ENCODE peak calls at places on chromosomes 3 and 15, in five cellular contexts. One of them, this sample, is unnamed.

GRCh38 chr3:40763812-40764211 is 239.1 kb downstream of the ZNF621 start:
- DNase-seq in endothelial cell of umbilical vein: no peak
- DNase-seq in neural progenitor cell: no peak
- DNase-seq in IMR-90: no peak
- DNase-seq in HepG2: no peak
- DNase-seq in this sample: peak; percentile 57

GRCh38 chr15:69391046-69391757 is 22.9 kb upstream of the KIF23 start:
- DNase-seq in HepG2: no peak
- DNase-seq in endothelial cell of umbilical vein: no peak
- DNase-seq in IMR-90: no peak
- DNase-seq in neural progenitor cell: no peak
- DNase-seq in this sample: no peak

GRCh38 chr3:139292933-139293664 is 50.7 kb upstream of the MRPS22 start:
- DNase-seq in HepG2: peak; percentile 68
- DNase-seq in endothelial cell of umbilical vein: no peak
- DNase-seq in neural progenitor cell: no peak
- DNase-seq in IMR-90: peak; percentile 69
- DNase-seq in this sample: no peak

GRCh38 chr3:154931484-154931883 is 148.6 kb upstream of the MME start:
- DNase-seq in HepG2: no peak
- DNase-seq in endothelial cell of umbilical vein: no peak
- DNase-seq in neural progenitor cell: no peak
- DNase-seq in IMR-90: peak; percentile 79
- DNase-seq in this sample: no peak

GRCh38 chr3:130811552-130811951 is 64.9 kb upstream of the PIK3R4 start:
- DNase-seq in neural progenitor cell: no peak
- DNase-seq in IMR-90: no peak
- DNase-seq in endothelial cell of umbilical vein: no peak
- DNase-seq in HepG2: no peak
- DNase-seq in this sample: no peak

GRCh38 chr3:20055020-20055775 is 15.0 kb downstream of the KAT2B start:
- DNase-seq in endothelial cell of umbilical vein: peak; percentile 40
- DNase-seq in neural progenitor cell: no peak
- DNase-seq in IMR-90: no peak
- DNase-seq in HepG2: no peak
- DNase-seq in this sample: no peak

GRCh38 chr3:30311781-30312180 is 294.6 kb upstream of the TGFBR2 start:
- DNase-seq in IMR-90: no peak
- DNase-seq in neural progenitor cell: no peak
- DNase-seq in HepG2: no peak
- DNase-seq in endothelial cell of umbilical vein: no peak
- DNase-seq in this sample: no peak

GRCh38 chr3:16606398-16606797 is 1.2 kb upstream of the DAZL start:
- DNase-seq in HepG2: no peak
- DNase-seq in neural progenitor cell: no peak
- DNase-seq in endothelial cell of umbilical vein: no peak
- DNase-seq in IMR-90: no peak
- DNase-seq in this sample: no peak

GRCh38 chr15:74200394-74200793 is 2.2 kb downstream of the STRA6 start:
- DNase-seq in neural progenitor cell: no peak
- DNase-seq in endothelial cell of umbilical vein: peak; percentile 17
- DNase-seq in HepG2: no peak
- DNase-seq in IMR-90: peak; percentile 76
- DNase-seq in this sample: no peak

GRCh38 chr15:25787855-25788521 is 75.1 kb downstream of the ATP10A start:
- DNase-seq in HepG2: peak; percentile 50
- DNase-seq in IMR-90: peak; percentile 63
- DNase-seq in endothelial cell of umbilical vein: no peak
- DNase-seq in neural progenitor cell: no peak
- DNase-seq in this sample: no peak

GRCh38 chr3:149527531-149528343 is 53.2 kb downstream of the TM4SF4 start:
- DNase-seq in neural progenitor cell: peak; percentile 29
- DNase-seq in endothelial cell of umbilical vein: peak; percentile 85
- DNase-seq in IMR-90: peak; percentile 39
- DNase-seq in HepG2: no peak
- DNase-seq in this sample: no peak

GRCh38 chr3:194340757-194341400 is 10.2 kb downstream of the CPN2 start:
- DNase-seq in IMR-90: no peak
- DNase-seq in HepG2: no peak
- DNase-seq in endothelial cell of umbilical vein: no peak
- DNase-seq in neural progenitor cell: no peak
- DNase-seq in this sample: no peak

GRCh38 chr3:54198556-54198955 is 76.2 kb downstream of the CACNA2D3 start:
- DNase-seq in endothelial cell of umbilical vein: no peak
- DNase-seq in HepG2: no peak
- DNase-seq in IMR-90: no peak
- DNase-seq in neural progenitor cell: no peak
- DNase-seq in this sample: no peak

GRCh38 chr3:125141596-125142417 is 70.7 kb downstream of the SLC12A8 start:
- DNase-seq in IMR-90: no peak
- DNase-seq in HepG2: no peak
- DNase-seq in neural progenitor cell: peak; percentile 80
- DNase-seq in endothelial cell of umbilical vein: peak; percentile 37
- DNase-seq in this sample: no peak

GRCh38 chr3:69107841-69108240 is 14.6 kb downstream of the LMOD3 start:
- DNase-seq in neural progenitor cell: no peak
- DNase-seq in HepG2: no peak
- DNase-seq in IMR-90: no peak
- DNase-seq in endothelial cell of umbilical vein: no peak
- DNase-seq in this sample: no peak

GRCh38 chr15:56758770-56759449 is 25.6 kb upstream of the ZNF280D start:
- DNase-seq in HepG2: no peak
- DNase-seq in IMR-90: peak; percentile 79
- DNase-seq in endothelial cell of umbilical vein: no peak
- DNase-seq in neural progenitor cell: no peak
- DNase-seq in this sample: no peak

GRCh38 chr3:11476814-11477213 is 166.9 kb downstream of the VGLL4 start:
- DNase-seq in IMR-90: no peak
- DNase-seq in neural progenitor cell: no peak
- DNase-seq in endothelial cell of umbilical vein: peak; percentile 75
- DNase-seq in HepG2: no peak
- DNase-seq in this sample: no peak

GRCh38 chr15:45611305-45611704 is 23.5 kb upstream of the SQOR start:
- DNase-seq in IMR-90: no peak
- DNase-seq in HepG2: peak; percentile 12
- DNase-seq in neural progenitor cell: peak; percentile 33
- DNase-seq in endothelial cell of umbilical vein: peak; percentile 33
- DNase-seq in this sample: peak; percentile 74

GRCh38 chr15:101062063-101062462 is 142.9 kb downstream of the LRRK1 start:
- DNase-seq in IMR-90: no peak
- DNase-seq in endothelial cell of umbilical vein: no peak
- DNase-seq in HepG2: no peak
- DNase-seq in neural progenitor cell: no peak
- DNase-seq in this sample: peak; percentile 57

GRCh38 chr15:101063891-101064794 is 145.0 kb downstream of the LRRK1 start:
- DNase-seq in endothelial cell of umbilical vein: no peak
- DNase-seq in IMR-90: no peak
- DNase-seq in HepG2: peak; percentile 58
- DNase-seq in neural progenitor cell: no peak
- DNase-seq in this sample: no peak

GRCh38 chr15:101064795-101065569 is 145.8 kb downstream of the LRRK1 start:
- DNase-seq in neural progenitor cell: no peak
- DNase-seq in endothelial cell of umbilical vein: no peak
- DNase-seq in HepG2: no peak
- DNase-seq in IMR-90: no peak
- DNase-seq in this sample: no peak

GRCh38 chr15:101062471-101063171 is 143.5 kb downstream of the LRRK1 start:
- DNase-seq in endothelial cell of umbilical vein: no peak
- DNase-seq in neural progenitor cell: no peak
- DNase-seq in HepG2: no peak
- DNase-seq in IMR-90: no peak
- DNase-seq in this sample: peak; percentile 82

DNA sequence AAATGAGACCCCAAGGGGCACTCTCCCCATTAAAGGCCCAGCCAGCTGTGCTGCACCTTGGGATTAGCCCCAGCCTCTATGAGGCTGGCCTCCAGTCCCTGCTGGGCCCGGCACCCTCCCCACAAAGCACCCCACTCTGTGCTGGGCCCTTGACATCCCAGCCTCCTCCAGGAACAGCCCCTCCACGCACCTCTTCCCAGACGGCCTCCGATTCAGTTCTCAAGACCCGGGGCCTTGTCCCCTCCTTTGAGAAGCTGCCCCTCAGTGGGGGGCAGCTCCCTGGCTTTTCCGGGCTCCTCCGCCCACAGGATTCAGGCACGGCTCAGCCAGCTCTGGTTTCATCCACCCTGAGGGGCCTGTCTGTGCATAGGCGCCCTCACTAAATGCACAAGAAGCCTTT is 144.1 kb downstream of the LRRK1 start:
- DNase-seq in HepG2: no peak
- DNase-seq in endothelial cell of umbilical vein: no peak
- DNase-seq in neural progenitor cell: peak; percentile 29
- DNase-seq in IMR-90: no peak
- DNase-seq in this sample: no peak
- H3K4me2 ChIP-seq in HepG2: no peak overlapping the region
- H3K4me2 ChIP-seq in endothelial cell of umbilical vein: no peak overlapping the region
- H3K4me2 ChIP-seq in neural progenitor cell: peak overlapping the region; percentile 31
- H3K4me2 ChIP-seq in IMR-90: no peak overlapping the region
- H3K4me2 ChIP-seq in this sample: peak overlapping the region; percentile 51

DNA sequence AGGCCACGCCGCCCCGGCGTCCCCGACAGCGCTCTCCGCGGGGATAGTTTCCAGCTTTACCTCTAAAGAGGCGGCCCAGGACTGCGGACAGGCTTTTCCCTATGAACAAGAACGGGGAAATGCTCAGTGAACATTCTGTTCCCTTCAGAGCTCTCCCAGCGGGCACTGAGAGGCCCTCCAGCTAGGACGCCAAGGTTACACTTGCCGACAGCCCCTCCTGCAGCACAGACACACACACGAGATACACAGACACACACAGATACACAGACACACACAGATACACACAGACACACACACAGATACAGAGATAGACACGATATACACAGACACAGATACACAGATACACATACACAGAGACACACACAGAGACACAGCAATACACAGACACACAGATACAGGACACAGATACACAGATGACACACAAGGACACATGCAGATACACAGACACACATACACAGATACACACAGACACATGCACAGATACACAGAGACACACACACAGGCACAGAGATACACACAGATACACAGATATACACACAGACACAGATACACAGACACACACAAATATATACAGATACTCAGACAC is 533 bp upstream of the OCA2 start:
- DNase-seq in endothelial cell of umbilical vein: no peak
- DNase-seq in neural progenitor cell: no peak
- DNase-seq in IMR-90: no peak
- DNase-seq in HepG2: no peak
- DNase-seq in this sample: no peak
- H3K4me2 ChIP-seq in endothelial cell of umbilical vein: no peak overlapping the region
- H3K4me2 ChIP-seq in neural progenitor cell: peak overlapping the region; percentile 73
- H3K4me2 ChIP-seq in IMR-90: peak overlapping the region; percentile 26
- H3K4me2 ChIP-seq in HepG2: peak overlapping the region; percentile 58
- H3K4me2 ChIP-seq in this sample: no peak overlapping the region

GRCh38 chr3:128480278-128480677 is 12.7 kb downstream of the GATA2 start:
- DNase-seq in HepG2: no peak
- DNase-seq in endothelial cell of umbilical vein: peak; percentile 31
- DNase-seq in IMR-90: no peak
- DNase-seq in neural progenitor cell: no peak
- DNase-seq in this sample: no peak
- H3K4me2 ChIP-seq in HepG2: no peak overlapping the region
- H3K4me2 ChIP-seq in endothelial cell of umbilical vein: no peak overlapping the region
- H3K4me2 ChIP-seq in IMR-90: no peak overlapping the region
- H3K4me2 ChIP-seq in neural progenitor cell: no peak overlapping the region
- H3K4me2 ChIP-seq in this sample: no peak overlapping the region

DNA sequence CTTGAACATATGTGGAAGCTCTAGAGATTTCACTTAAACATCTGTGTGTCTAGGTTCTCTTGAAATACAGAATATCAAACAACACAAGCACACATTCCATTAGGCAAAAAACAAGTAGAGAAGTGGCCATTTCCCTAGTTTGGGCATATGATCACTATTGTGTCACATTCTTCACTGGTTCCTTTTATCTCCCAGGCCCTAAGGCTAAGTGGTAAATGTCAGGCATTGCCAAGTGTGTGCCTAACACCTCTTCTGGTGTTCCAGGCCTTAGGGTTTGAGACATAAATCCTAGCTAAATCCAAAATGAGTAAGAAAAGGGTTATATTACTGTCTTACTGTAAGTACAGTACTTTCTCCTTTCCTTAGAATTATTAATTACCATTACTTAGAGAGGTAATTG is 880.1 kb downstream of the PDCD6IP start:
- DNase-seq in endothelial cell of umbilical vein: no peak
- DNase-seq in neural progenitor cell: no peak
- DNase-seq in IMR-90: no peak
- DNase-seq in HepG2: no peak
- DNase-seq in this sample: no peak
- H3K4me2 ChIP-seq in endothelial cell of umbilical vein: no peak overlapping the region
- H3K4me2 ChIP-seq in neural progenitor cell: no peak overlapping the region
- H3K4me2 ChIP-seq in IMR-90: no peak overlapping the region
- H3K4me2 ChIP-seq in HepG2: no peak overlapping the region
- H3K4me2 ChIP-seq in this sample: no peak overlapping the region

GRCh38 chr3:99670556-99670950 is 32.2 kb downstream of the COL8A1 start:
- DNase-seq in endothelial cell of umbilical vein: peak; percentile 64
- DNase-seq in HepG2: no peak
- DNase-seq in neural progenitor cell: no peak
- DNase-seq in IMR-90: no peak
- DNase-seq in this sample: no peak

GRCh38 chr3:99678926-99679325 is 40.5 kb downstream of the COL8A1 start:
- DNase-seq in IMR-90: no peak
- DNase-seq in endothelial cell of umbilical vein: no peak
- DNase-seq in neural progenitor cell: no peak
- DNase-seq in HepG2: no peak
- DNase-seq in this sample: no peak

GRCh38 chr3:99678023-99678422 is 39.6 kb downstream of the COL8A1 start:
- DNase-seq in IMR-90: peak; percentile 95
- DNase-seq in endothelial cell of umbilical vein: peak; percentile 63
- DNase-seq in neural progenitor cell: no peak
- DNase-seq in HepG2: no peak
- DNase-seq in this sample: no peak

GRCh38 chr3:99669879-99670555 is 31.6 kb downstream of the COL8A1 start:
- DNase-seq in neural progenitor cell: no peak
- DNase-seq in HepG2: no peak
- DNase-seq in endothelial cell of umbilical vein: peak; percentile 55
- DNase-seq in IMR-90: peak; percentile 83
- DNase-seq in this sample: no peak

DNA sequence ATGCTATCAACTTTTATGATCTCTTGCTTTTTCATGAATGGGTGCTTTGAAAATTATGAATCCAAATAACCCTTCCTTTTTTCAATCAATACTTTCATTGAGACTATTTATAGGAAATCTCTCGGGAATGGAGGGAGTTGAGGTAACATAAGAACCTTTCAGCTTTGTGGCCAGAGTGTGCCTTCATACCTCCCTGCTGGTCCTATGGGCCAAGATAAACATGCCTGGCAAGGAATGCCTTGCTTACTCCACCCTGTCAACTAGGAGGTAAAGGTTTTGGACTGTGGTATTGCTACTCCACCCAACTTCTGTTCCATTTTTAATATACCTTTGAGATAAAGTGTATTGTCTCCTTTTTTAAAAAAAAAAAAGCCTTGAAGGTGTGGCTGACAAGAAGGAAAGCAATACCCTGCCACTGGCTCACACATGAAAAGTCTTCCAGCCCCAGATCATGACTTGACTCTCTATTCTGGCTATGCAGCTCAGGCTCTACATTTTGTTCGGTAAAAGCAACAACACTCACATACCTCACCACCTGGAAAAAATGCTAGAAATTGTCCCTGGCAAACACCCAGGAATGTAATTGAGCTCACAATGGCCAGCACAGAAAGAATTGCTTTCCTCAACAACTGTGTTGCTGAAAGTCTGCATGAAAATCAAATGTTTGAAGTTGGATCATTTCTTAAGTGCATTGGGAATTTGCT is 35.8 kb downstream of the COL8A1 start:
- DNase-seq in neural progenitor cell: no peak
- DNase-seq in endothelial cell of umbilical vein: peak; percentile 77
- DNase-seq in HepG2: no peak
- DNase-seq in IMR-90: peak; percentile 56
- DNase-seq in this sample: no peak
- H3K4me2 ChIP-seq in neural progenitor cell: no peak overlapping the region
- H3K4me2 ChIP-seq in endothelial cell of umbilical vein: no peak overlapping the region
- H3K4me2 ChIP-seq in HepG2: no peak overlapping the region
- H3K4me2 ChIP-seq in IMR-90: peak overlapping the region; percentile 5
- H3K4me2 ChIP-seq in this sample: no peak overlapping the region

This sample was measured in Karpas-422.